ENCODE peak calls at places on chromosomes 16 and 17, in four cellular contexts. Z is EL; E is right cardiac atrium; G is stimulated activated CD4-positive, alpha-beta T cell treated with anti-CD3 and anti-CD28 coated beads, TNF-alpha, amount 100 ng/mL, for 48 hours. B is an unnamed sample.

GRCh38 chr17:17562145-17562529 is 29.4 kb downstream of the PEMT start:
- DNase-seq in Z (no peak), E (no peak), G (no peak), B (no peak)

GRCh38 chr17:63974594-63975192 is 2.0 kb upstream of the SCN4A start:
- DNase-seq in Z (peak), E (peak), G (no peak), B (no peak)

GRCh38 chr17:37756060-37756459 is 11.2 kb upstream of the HNF1B start:
- DNase-seq in Z (no peak), E (no peak), G (no peak), B (no peak)

GRCh38 chr17:59513934-59514841 is 51.2 kb upstream of the DHX40 start:
- DNase-seq in Z (peak), E (peak), G (no peak), B (peak)

GRCh38 chr16:2165861-2166260 is 10.3 kb downstream of the TRAF7 start:
- DNase-seq in Z (no peak), E (no peak), G (no peak), B (no peak)

GRCh38 chr16:72963921-72964320 is 84.0 kb downstream of the ZFHX3 start:
- DNase-seq in Z (peak), E (no peak), G (no peak), B (no peak)

GRCh38 chr16:67877064-67877463 is 4.2 kb downstream of the EDC4 start:
- DNase-seq in Z (no peak), E (no peak), G (no peak), B (no peak)

GRCh38 chr16:75225092-75225491 is 6.3 kb downstream of the CTRB1 start:
- DNase-seq in Z (no peak), E (peak), G (no peak), B (no peak)

GRCh38 chr17:44086364-44087311 is 16.1 kb downstream of the G6PC3 start:
- DNase-seq in Z (peak), E (no peak), G (peak), B (peak)

GRCh38 chr16:87199901-87200300 is 117.3 kb downstream of the C16orf95 start:
- DNase-seq in Z (no peak), E (no peak), G (no peak), B (no peak)

GRCh38 chr16:6193718-6194117 is 1096.1 kb upstream of the EEF2KMT start:
- DNase-seq in Z (no peak), E (no peak), G (no peak), B (no peak)

GRCh38 chr16:87393680-87394055 is 1.5 kb downstream of the MAP1LC3B start:
- DNase-seq in Z (no peak), E (no peak), G (no peak), B (peak)

B was measured in sigmoid colon.